ENCODE peak calls at places on chromosomes 1 and 21, in seven cellular contexts. G is brain microvascular endothelial cell, F is cardiac muscle cell, Q is heart right ventricle, T is fibroblast of mammary gland, U is tibial artery, I is GM23248. N is an unnamed sample.

GRCh38 chr1:70509996-70510876 is 99.2 kb downstream of the CTH start:
- DNase-seq in G (peak), F (peak), Q (no peak), T (peak), U (no peak), I (peak), N (no peak)

GRCh38 chr1:172821609-172822274 is 162.8 kb downstream of the FASLG start:
- DNase-seq in G (peak), F (peak), Q (no peak), T (peak), U (no peak), I (peak), N (no peak)

GRCh38 chr1:208007938-208008342 is 97.0 kb upstream of the CD34 start:
- DNase-seq in G (peak), F (no peak), Q (no peak), T (peak), U (no peak), I (peak), N (no peak)

GRCh38 chr1:200971428-200971903 is 52.0 kb downstream of the KIF21B start:
- DNase-seq in G (no peak), F (no peak), Q (no peak), T (no peak), U (no peak), I (no peak), N (no peak)

GRCh38 chr1:56924116-56924515 is 41.7 kb downstream of the C8B start:
- DNase-seq in G (no peak), F (no peak), Q (no peak), T (no peak), U (no peak), I (no peak), N (no peak)

GRCh38 chr1:147762233-147763024 is 2.0 kb upstream of the GJA5 start:
- DNase-seq in G (no peak), F (no peak), Q (no peak), T (no peak), U (no peak), I (no peak), N (peak)

GRCh38 chr1:224543453-224543852 is 72.7 kb upstream of the CNIH3 start:
- DNase-seq in G (no peak), F (no peak), Q (no peak), T (peak), U (no peak), I (peak), N (no peak)

GRCh38 chr1:23383547-23384311 is 14.1 kb upstream of the ZNF436 start:
- DNase-seq in G (no peak), F (no peak), Q (no peak), T (no peak), U (no peak), I (no peak), N (no peak)

GRCh38 chr21:28639742-28640141 is 352.9 kb downstream of the LTN1 start:
- DNase-seq in G (no peak), F (no peak), Q (no peak), T (peak), U (no peak), I (peak), N (no peak)

GRCh38 chr21:41536827-41537103 is 28.8 kb upstream of the TMPRSS2 start:
- DNase-seq in G (no peak), F (no peak), Q (no peak), T (no peak), U (no peak), I (no peak), N (peak)

DNA sequence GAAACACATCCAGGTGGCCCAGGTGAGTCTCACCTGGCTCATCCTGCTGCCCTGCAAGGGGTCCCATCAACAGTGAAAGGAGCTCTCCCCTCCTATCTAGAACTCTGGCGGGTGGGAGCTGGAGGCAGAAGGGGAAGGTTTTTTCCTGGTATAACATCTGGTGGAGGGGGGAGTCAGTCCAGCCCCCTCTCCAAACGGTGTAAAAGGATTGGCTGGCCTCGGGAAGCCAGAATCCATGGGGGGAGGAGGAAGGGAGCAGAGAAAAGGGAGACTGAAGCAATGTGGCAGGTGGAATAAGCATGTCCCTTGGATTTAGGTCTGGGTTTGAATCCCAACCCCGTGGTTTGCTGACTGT is 1.2 kb upstream of the CAMK2N1 start:
- DNase-seq in G (no peak), F (no peak), Q (no peak), T (no peak), U (no peak), I (no peak), N (no peak)
- H3K4me3 ChIP-seq in G (no peak), F (no peak), Q (peak), T (no peak), U (no peak), I (no peak), N (no peak)

DNA sequence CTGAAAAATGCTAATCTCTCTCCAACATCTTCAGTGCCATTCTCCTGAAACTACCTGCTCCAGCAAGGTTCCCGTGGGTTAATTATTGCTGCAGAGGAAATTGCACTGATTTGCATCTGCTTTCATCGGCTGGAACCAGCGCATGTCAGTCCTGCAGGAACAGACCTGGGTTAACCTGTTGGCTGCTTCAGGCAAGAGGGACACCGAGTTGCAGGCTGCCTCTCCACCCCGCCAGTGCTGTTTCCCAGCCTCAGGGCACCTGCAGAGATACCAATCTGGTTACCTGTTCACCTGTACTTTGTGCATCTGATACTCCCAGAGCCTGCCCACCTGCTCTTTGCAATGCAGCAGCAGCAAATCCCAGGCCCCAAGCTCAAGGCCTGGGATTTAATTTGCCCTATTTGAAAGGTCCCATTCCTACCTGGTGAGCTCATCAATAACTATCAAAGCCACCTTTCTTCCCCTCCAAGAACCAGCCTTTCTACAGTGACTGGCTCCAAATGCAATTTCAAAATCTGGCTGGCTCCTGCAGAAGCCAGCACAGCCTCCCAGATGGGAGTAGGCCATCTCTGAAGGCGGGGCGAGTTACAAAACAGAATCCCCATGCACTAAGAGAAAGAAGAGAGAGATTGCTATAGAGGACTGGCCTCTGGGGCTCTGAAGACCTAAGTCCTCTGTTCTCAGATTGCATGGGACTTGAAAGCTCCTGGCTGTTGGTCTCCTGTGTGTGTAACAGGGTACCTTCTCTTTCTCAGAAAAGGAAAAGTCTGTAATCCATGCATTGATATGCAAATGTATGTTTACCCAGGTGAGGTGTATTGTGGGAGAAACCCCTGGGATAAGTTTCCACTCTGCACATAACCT is 67.8 kb downstream of the TOMM20 start:
- DNase-seq in G (no peak), F (no peak), Q (no peak), T (no peak), U (no peak), I (peak), N (no peak)
- H3K4me3 ChIP-seq in G (no peak), F (no peak), Q (no peak), T (no peak), U (no peak), I (no peak), N (no peak)

GRCh38 chr1:159207080-159207479 is 2.4 kb downstream of the ACKR1 start:
- DNase-seq in G (no peak), F (no peak), Q (no peak), T (no peak), U (no peak), I (no peak), N (no peak)
- H3K4me3 ChIP-seq in G (no peak), F (no peak), Q (no peak), T (no peak), U (no peak), I (no peak), N (no peak)

DNA sequence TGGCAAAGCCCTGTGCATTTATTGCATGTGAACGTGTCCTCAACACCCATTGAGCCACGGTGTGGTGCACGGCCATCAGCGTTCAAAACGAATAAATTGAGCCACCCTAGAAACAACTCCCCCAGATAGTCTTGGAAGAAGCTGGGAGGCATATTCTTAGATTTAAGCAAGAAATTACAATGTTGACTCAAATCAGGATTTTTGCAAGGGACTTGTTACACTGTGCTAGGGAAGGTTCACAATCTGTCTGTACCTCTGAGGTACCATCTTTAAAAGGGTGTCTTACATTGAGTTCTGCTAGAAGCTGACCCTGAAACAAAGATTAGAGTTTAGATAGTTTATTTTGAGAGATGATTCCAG is 16.2 kb downstream of the CD247 start:
- DNase-seq in G (no peak), F (no peak), Q (no peak), T (no peak), U (no peak), I (no peak), N (no peak)
- H3K4me3 ChIP-seq in G (no peak), F (no peak), Q (no peak), T (no peak), U (no peak), I (no peak), N (no peak)

DNA sequence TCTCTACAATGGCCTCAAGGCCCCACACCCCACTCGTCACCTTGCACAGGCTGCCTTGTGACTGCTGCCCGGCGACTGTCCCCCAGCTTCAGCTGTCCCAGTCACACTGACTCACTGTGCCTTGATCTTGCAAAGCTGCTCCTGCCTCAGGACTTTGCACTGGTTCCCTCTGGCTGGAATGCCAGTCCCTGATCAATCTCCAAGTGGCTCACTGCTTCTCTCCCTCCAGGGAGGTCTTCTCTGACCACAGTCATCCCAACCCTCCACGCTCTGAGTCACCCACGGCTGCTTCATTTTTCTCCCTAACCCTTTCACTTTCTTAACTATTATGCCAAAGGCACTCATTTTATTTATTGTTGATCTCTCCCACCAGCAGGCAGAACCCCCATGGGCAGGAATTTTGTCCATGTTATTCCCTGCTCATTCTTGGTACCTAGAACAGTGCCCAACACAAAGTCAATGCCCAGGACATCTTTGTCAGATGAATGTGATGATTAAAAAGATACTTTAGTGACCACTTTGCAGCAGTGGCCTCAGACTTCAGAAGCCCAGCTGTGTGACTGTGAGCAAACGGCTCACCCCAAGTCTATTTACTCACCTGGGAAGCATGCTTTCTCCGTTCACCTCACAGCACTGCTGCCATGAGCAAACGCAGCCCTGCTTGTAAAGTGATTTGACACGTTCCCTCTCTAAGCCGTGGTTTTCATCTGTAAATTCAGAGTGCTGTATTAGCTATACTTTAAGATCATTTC is 53.4 kb downstream of the ZBTB18 start:
- DNase-seq in G (peak), F (no peak), Q (no peak), T (peak), U (no peak), I (peak), N (no peak)
- H3K4me3 ChIP-seq in G (no peak), F (no peak), Q (no peak), T (no peak), U (no peak), I (peak), N (no peak)